ENCODE peak calls at places on chromosomes 2 and 18, in five cellular contexts. One of them, this sample, is unnamed.

GRCh38 chr18:12879840-12880531 is 4.1 kb downstream of the PTPN2 start:
- DNase-seq in vagina: no peak
- DNase-seq in GM10248: no peak
- DNase-seq in suprapubic skin: no peak
- DNase-seq in tibial artery: no peak
- DNase-seq in this sample: peak

GRCh38 chr2:224882291-224883171 is 159.7 kb downstream of the DOCK10 start:
- DNase-seq in tibial artery: no peak
- DNase-seq in suprapubic skin: no peak
- DNase-seq in vagina: no peak
- DNase-seq in GM10248: no peak
- DNase-seq in this sample: no peak

GRCh38 chr2:207286106-207286505 is 120.4 kb upstream of the KLF7 start:
- DNase-seq in tibial artery: no peak
- DNase-seq in suprapubic skin: no peak
- DNase-seq in vagina: no peak
- DNase-seq in GM10248: no peak
- DNase-seq in this sample: peak

GRCh38 chr18:2902327-2902726 is 55.5 kb downstream of the EMILIN2 start:
- DNase-seq in GM10248: no peak
- DNase-seq in suprapubic skin: peak
- DNase-seq in tibial artery: no peak
- DNase-seq in vagina: no peak
- DNase-seq in this sample: no peak

GRCh38 chr2:236928353-236929153 is 157.1 kb upstream of the COPS8 start:
- DNase-seq in GM10248: no peak
- DNase-seq in tibial artery: no peak
- DNase-seq in vagina: no peak
- DNase-seq in suprapubic skin: no peak
- DNase-seq in this sample: no peak

GRCh38 chr2:289362-290089 is 1.6 kb upstream of the ALKAL2 start:
- DNase-seq in tibial artery: no peak
- DNase-seq in suprapubic skin: peak
- DNase-seq in GM10248: no peak
- DNase-seq in vagina: no peak
- DNase-seq in this sample: no peak

GRCh38 chr2:598043-598802 is 79.0 kb downstream of the TMEM18 start:
- DNase-seq in GM10248: no peak
- DNase-seq in tibial artery: no peak
- DNase-seq in vagina: no peak
- DNase-seq in suprapubic skin: no peak
- DNase-seq in this sample: no peak

GRCh38 chr2:215548714-215549113 is 112.8 kb upstream of the FN1 start:
- DNase-seq in vagina: no peak
- DNase-seq in tibial artery: no peak
- DNase-seq in suprapubic skin: no peak
- DNase-seq in GM10248: no peak
- DNase-seq in this sample: no peak

GRCh38 chr2:138767101-138767500 is 13.1 kb downstream of the NXPH2 start:
- DNase-seq in vagina: no peak
- DNase-seq in suprapubic skin: no peak
- DNase-seq in GM10248: no peak
- DNase-seq in tibial artery: no peak
- DNase-seq in this sample: no peak

GRCh38 chr2:70777450-70777849 is 9.4 kb upstream of the ADD2 start:
- DNase-seq in suprapubic skin: no peak
- DNase-seq in tibial artery: no peak
- DNase-seq in vagina: no peak
- DNase-seq in GM10248: no peak
- DNase-seq in this sample: no peak

GRCh38 chr2:200252661-200253067 is 53.8 kb upstream of the SPATS2L start:
- DNase-seq in tibial artery: peak
- DNase-seq in suprapubic skin: peak
- DNase-seq in GM10248: no peak
- DNase-seq in vagina: no peak
- DNase-seq in this sample: no peak

GRCh38 chr18:58694720-58695468 is 23.6 kb downstream of the MALT1 start:
- DNase-seq in vagina: no peak
- DNase-seq in suprapubic skin: no peak
- DNase-seq in GM10248: no peak
- DNase-seq in tibial artery: no peak
- DNase-seq in this sample: no peak

GRCh38 chr18:22412502-22412901 is 5.2 kb downstream of the CTAGE1 start:
- DNase-seq in vagina: no peak
- DNase-seq in GM10248: no peak
- DNase-seq in suprapubic skin: no peak
- DNase-seq in tibial artery: no peak
- DNase-seq in this sample: no peak

GRCh38 chr2:137828624-137829023 is 135.6 kb upstream of the HNMT start:
- DNase-seq in vagina: no peak
- DNase-seq in suprapubic skin: no peak
- DNase-seq in tibial artery: no peak
- DNase-seq in GM10248: no peak
- DNase-seq in this sample: no peak

GRCh38 chr2:30731706-30732105 is 75.5 kb downstream of the CAPN13 start:
- DNase-seq in suprapubic skin: no peak
- DNase-seq in vagina: no peak
- DNase-seq in GM10248: no peak
- DNase-seq in tibial artery: no peak
- DNase-seq in this sample: no peak

GRCh38 chr18:26262156-26262555 is 35.9 kb downstream of the TAF4B start:
- DNase-seq in vagina: no peak
- DNase-seq in tibial artery: no peak
- DNase-seq in suprapubic skin: no peak
- DNase-seq in GM10248: no peak
- DNase-seq in this sample: no peak

GRCh38 chr2:215749092-215749957 is 264.0 kb downstream of the MREG start:
- DNase-seq in GM10248: no peak
- DNase-seq in tibial artery: peak
- DNase-seq in suprapubic skin: peak
- DNase-seq in vagina: no peak
- DNase-seq in this sample: no peak

GRCh38 chr2:150767924-150768801 is 280.7 kb upstream of the RND3 start:
- DNase-seq in vagina: no peak
- DNase-seq in suprapubic skin: no peak
- DNase-seq in GM10248: no peak
- DNase-seq in tibial artery: no peak
- DNase-seq in this sample: no peak

GRCh38 chr2:220044383-220044782 is 417.0 kb downstream of the SLC4A3 start:
- DNase-seq in GM10248: no peak
- DNase-seq in vagina: no peak
- DNase-seq in suprapubic skin: no peak
- DNase-seq in tibial artery: no peak
- DNase-seq in this sample: no peak

GRCh38 chr2:191618789-191619185 is 59.1 kb upstream of the NABP1 start:
- DNase-seq in suprapubic skin: no peak
- DNase-seq in tibial artery: no peak
- DNase-seq in GM10248: no peak
- DNase-seq in vagina: no peak
- DNase-seq in this sample: no peak

GRCh38 chr18:63869851-63870250 is 17.7 kb upstream of the SERPINB2 start:
- DNase-seq in GM10248: no peak
- DNase-seq in vagina: no peak
- DNase-seq in tibial artery: no peak
- DNase-seq in suprapubic skin: no peak
- DNase-seq in this sample: no peak

GRCh38 chr2:104914509-104914908 is 60.6 kb downstream of the POU3F3 start:
- DNase-seq in tibial artery: no peak
- DNase-seq in GM10248: no peak
- DNase-seq in suprapubic skin: no peak
- DNase-seq in vagina: no peak
- DNase-seq in this sample: peak

GRCh38 chr2:203799905-203800304 is 67.7 kb upstream of the CTLA4 start:
- DNase-seq in vagina: no peak
- DNase-seq in suprapubic skin: no peak
- DNase-seq in GM10248: peak
- DNase-seq in tibial artery: no peak
- DNase-seq in this sample: peak

GRCh38 chr2:86518498-86518897 is 44.7 kb downstream of the CHMP3 start:
- DNase-seq in suprapubic skin: no peak
- DNase-seq in tibial artery: no peak
- DNase-seq in GM10248: no peak
- DNase-seq in vagina: no peak
- DNase-seq in this sample: peak
- TF ChIP-seq CTCF in suprapubic skin: peak
- TF ChIP-seq CTCF in tibial artery: no peak
- TF ChIP-seq CTCF in GM10248: no peak
- TF ChIP-seq CTCF in vagina: no peak
- TF ChIP-seq CTCF in this sample: peak

DNA sequence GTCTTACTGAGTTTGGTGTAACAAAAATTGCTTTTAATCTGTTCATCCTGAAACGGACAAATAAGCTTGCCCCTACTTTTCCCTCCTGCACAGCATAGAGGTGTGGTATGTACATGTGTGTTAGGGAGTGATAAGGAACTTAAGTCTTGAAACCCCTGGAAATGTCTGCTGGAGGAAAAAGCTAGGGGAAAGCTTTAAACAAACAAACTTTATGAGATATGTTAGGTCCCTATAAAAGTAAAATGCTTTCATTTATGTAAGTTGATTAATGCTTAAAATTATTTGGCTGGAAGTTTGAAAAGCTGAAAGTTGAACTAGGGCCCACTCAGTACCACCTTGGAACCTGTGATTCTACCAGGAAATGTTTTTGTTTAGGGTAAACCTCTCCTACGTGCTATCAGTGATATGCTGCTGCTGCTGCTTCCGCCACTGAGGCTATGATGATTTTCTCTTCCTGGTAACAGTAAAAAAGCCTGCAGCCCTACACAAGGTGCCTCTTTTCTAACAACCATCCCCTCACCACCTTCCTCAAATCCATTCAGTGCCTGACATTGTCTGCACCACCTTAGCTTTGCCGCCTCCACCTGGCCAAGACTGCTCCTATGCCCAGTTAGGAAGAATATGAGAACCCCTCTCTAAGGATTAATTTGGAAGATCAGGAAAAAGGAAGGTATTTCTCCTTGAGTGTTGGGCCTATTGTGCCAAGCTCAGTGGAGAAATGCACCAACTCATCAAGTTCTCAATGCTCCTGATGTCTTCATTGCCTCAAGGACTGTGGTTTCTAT is 2.5 kb upstream of the YES1 start:
- DNase-seq in suprapubic skin: no peak
- DNase-seq in vagina: no peak
- DNase-seq in GM10248: no peak
- DNase-seq in tibial artery: no peak
- DNase-seq in this sample: no peak
- TF ChIP-seq CTCF in suprapubic skin: no peak
- TF ChIP-seq CTCF in vagina: no peak
- TF ChIP-seq CTCF in GM10248: peak
- TF ChIP-seq CTCF in tibial artery: no peak
- TF ChIP-seq CTCF in this sample: no peak

GRCh38 chr2:48080534-48081316 is 174.4 kb upstream of the FBXO11 start:
- DNase-seq in vagina: no peak
- DNase-seq in suprapubic skin: no peak
- DNase-seq in GM10248: no peak
- DNase-seq in tibial artery: no peak
- DNase-seq in this sample: no peak
- TF ChIP-seq CTCF in vagina: no peak
- TF ChIP-seq CTCF in suprapubic skin: no peak
- TF ChIP-seq CTCF in GM10248: no peak
- TF ChIP-seq CTCF in tibial artery: no peak
- TF ChIP-seq CTCF in this sample: no peak

DNA sequence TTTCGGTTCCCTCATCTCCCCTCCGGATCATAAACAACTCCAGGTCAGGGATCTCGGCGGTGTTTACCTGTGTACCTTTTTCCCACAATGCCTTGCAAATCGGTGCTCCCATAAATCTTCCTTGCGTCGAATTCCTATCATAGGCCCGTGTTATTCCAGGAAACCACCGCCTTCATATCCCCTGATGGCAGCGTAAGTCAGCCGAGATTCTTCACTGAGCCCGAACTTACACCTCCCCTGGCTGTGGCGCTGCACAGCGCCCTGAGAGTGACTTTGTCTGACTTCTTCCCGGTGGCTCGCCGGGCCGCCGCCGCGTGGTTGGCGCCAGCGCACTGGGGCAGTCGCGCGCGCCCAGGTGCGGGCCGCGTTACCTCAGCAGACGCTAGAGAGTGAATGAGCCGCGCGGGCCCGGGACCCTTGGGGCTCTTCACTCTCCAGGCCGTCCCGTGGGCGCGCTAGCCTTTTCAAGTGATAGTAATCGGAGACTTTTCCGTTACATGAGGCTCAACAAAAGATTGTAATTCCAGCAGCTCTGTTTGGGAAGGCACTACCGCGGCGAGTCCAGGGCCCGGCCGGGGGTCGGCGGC is 101.6 kb downstream of the SPTBN1 start:
- DNase-seq in GM10248: peak
- DNase-seq in suprapubic skin: peak
- DNase-seq in tibial artery: peak
- DNase-seq in vagina: no peak
- DNase-seq in this sample: peak
- TF ChIP-seq CTCF in GM10248: peak
- TF ChIP-seq CTCF in suprapubic skin: no peak
- TF ChIP-seq CTCF in tibial artery: no peak
- TF ChIP-seq CTCF in vagina: no peak
- TF ChIP-seq CTCF in this sample: peak

DNA sequence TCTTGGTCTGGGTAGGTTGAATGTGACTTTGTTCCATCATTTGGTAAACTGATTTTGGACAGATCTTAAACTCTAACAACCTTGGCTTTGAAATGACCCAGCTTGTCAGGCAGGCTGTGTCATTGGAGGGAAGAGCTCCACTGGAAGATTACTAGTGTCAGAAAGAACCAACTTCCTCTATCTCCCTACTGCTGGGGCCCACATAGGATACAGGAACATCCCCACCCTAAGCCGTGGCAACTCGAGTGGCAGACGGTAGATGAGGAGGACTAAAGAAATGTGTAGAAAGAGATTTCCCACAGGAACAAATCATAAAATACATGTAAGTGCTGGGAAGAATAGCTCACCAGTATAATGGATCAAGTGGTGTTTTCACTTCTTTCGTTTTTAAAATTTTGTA is 4.3 kb upstream of the G6PC2 start:
- DNase-seq in tibial artery: no peak
- DNase-seq in GM10248: no peak
- DNase-seq in vagina: no peak
- DNase-seq in suprapubic skin: no peak
- DNase-seq in this sample: no peak
- TF ChIP-seq CTCF in tibial artery: no peak
- TF ChIP-seq CTCF in GM10248: no peak
- TF ChIP-seq CTCF in vagina: no peak
- TF ChIP-seq CTCF in suprapubic skin: no peak
- TF ChIP-seq CTCF in this sample: no peak